ENCODE peak calls at places on chromosomes 6 and 20, in ten cellular contexts. V is GM12891; G is neural crest cell; F is Calu3; Z is fibroblast of the aortic adventitia; Y is stimulated activated naive CD4-positive, alpha-beta T cell; K is central memory CD4-positive, alpha-beta T cell; L is AG08395; S is activated T-cell treated with anti-CD3 and anti-CD28 coated beads for 1 hour; I is astrocyte of the spinal cord. O is an unnamed sample.

GRCh38 chr20:19735446-19735845 is 22.6 kb upstream of the RIN2 start:
- DNase-seq in F (peak), K (no peak), L (peak), S (no peak), G (no peak), Z (peak), V (no peak), Y (no peak), I (peak), O (peak)

GRCh38 chr6:169905041-169905807 is 153.8 kb downstream of the ERMARD start:
- DNase-seq in L (peak), I (peak), Y (no peak), V (no peak), G (no peak), S (no peak), Z (peak), F (peak), K (no peak), O (peak)

GRCh38 chr6:45613678-45614077 is 235.9 kb upstream of the SUPT3H start:
- DNase-seq in F (no peak), V (no peak), Z (peak), I (peak), G (no peak), S (no peak), K (no peak), Y (no peak), L (peak), O (no peak)

GRCh38 chr20:25538838-25539665 is 46.3 kb downstream of the NINL start:
- DNase-seq in Y (no peak), L (no peak), S (no peak), F (no peak), G (no peak), Z (no peak), V (no peak), I (no peak), K (no peak), O (no peak)

GRCh38 chr6:20924911-20925543 is 390.8 kb downstream of the CDKAL1 start:
- DNase-seq in Z (no peak), L (peak), I (no peak), G (no peak), F (no peak), V (no peak), S (no peak), K (no peak), Y (no peak), O (no peak)

GRCh38 chr6:39361657-39362486 is 39.4 kb upstream of the KCNK16 start:
- DNase-seq in I (peak), F (peak), V (peak), K (no peak), L (peak), G (peak), S (peak), Z (peak), Y (no peak), O (peak)

GRCh38 chr6:142899101-142899760 is 45.7 kb downstream of the HIVEP2 start:
- DNase-seq in F (no peak), G (no peak), Y (no peak), Z (peak), V (no peak), K (no peak), I (no peak), S (no peak), L (no peak), O (peak)

GRCh38 chr6:136862662-136863061 is 40.3 kb downstream of the PEX7 start:
- DNase-seq in Z (no peak), F (no peak), I (no peak), G (no peak), S (no peak), V (no peak), L (no peak), Y (no peak), K (no peak), O (no peak)

GRCh38 chr6:25583099-25583498 is 68.9 kb upstream of the SCGN start:
- DNase-seq in Y (no peak), L (no peak), Z (no peak), S (no peak), V (no peak), G (no peak), F (no peak), K (no peak), I (no peak), O (no peak)

GRCh38 chr6:25311251-25311910 is 32.2 kb downstream of the CARMIL1 start:
- DNase-seq in K (no peak), G (no peak), L (peak), V (no peak), Z (peak), I (peak), Y (no peak), S (no peak), F (peak), O (peak)

GRCh38 chr6:13140972-13141371 is 187.4 kb downstream of the TBC1D7 start:
- DNase-seq in Y (no peak), G (no peak), V (no peak), I (no peak), L (no peak), S (no peak), Z (no peak), K (no peak), F (no peak), O (no peak)

GRCh38 chr6:39128832-39129231 is 13.8 kb upstream of the SAYSD1 start:
- DNase-seq in S (no peak), I (no peak), Z (peak), G (no peak), Y (no peak), F (no peak), L (no peak), K (no peak), V (no peak), O (no peak)

GRCh38 chr20:47720636-47721427 is 64.4 kb downstream of the SULF2 start:
- DNase-seq in F (no peak), Y (no peak), I (peak), Z (peak), V (no peak), K (no peak), L (no peak), S (no peak), G (no peak), O (peak)